ENCODE peak calls at places on chromosomes 5 and 9, in ten cellular contexts. One of them, this sample, is unnamed.
A peak's percentile ranks its signal among the peaks of the same experiment; 100 is the strongest.

GRCh38 chr9:15735083-15735974 is 182.5 kb downstream of the CCDC171 start:
- DNase-seq in foreskin keratinocyte: peak; percentile 89
- DNase-seq in HT1080: peak; percentile 72
- DNase-seq in foreskin melanocyte: no peak
- DNase-seq in T-cell: no peak
- DNase-seq in cardiac fibroblast: peak; percentile 95
- DNase-seq in stimulated activated CD4-positive, alpha-beta T cell treated with anti-CD3 and anti-CD28 coated beads, Interleukin-2, amount 100 ng/mL, for 24 hours: no peak
- DNase-seq in AG09319: peak; percentile 75
- DNase-seq in SIG-M5: no peak
- DNase-seq in activated CD4-positive, alpha-beta T cell treated with anti-CD3 and anti-CD28 coated beads for 48 hours: no peak
- DNase-seq in this sample: no peak

GRCh38 chr5:124789104-124789605 is 42.7 kb upstream of the ZNF608 start:
- DNase-seq in foreskin keratinocyte: no peak
- DNase-seq in HT1080: no peak
- DNase-seq in foreskin melanocyte: no peak
- DNase-seq in T-cell: no peak
- DNase-seq in cardiac fibroblast: peak; percentile 11
- DNase-seq in stimulated activated CD4-positive, alpha-beta T cell treated with anti-CD3 and anti-CD28 coated beads, Interleukin-2, amount 100 ng/mL, for 24 hours: no peak
- DNase-seq in AG09319: no peak
- DNase-seq in SIG-M5: no peak
- DNase-seq in activated CD4-positive, alpha-beta T cell treated with anti-CD3 and anti-CD28 coated beads for 48 hours: no peak
- DNase-seq in this sample: no peak

GRCh38 chr5:61881821-61882220 is 424.2 kb upstream of the KIF2A start:
- DNase-seq in foreskin keratinocyte: peak; percentile 53
- DNase-seq in HT1080: peak; percentile 77
- DNase-seq in foreskin melanocyte: no peak
- DNase-seq in T-cell: no peak
- DNase-seq in cardiac fibroblast: no peak
- DNase-seq in stimulated activated CD4-positive, alpha-beta T cell treated with anti-CD3 and anti-CD28 coated beads, Interleukin-2, amount 100 ng/mL, for 24 hours: no peak
- DNase-seq in AG09319: no peak
- DNase-seq in SIG-M5: no peak
- DNase-seq in activated CD4-positive, alpha-beta T cell treated with anti-CD3 and anti-CD28 coated beads for 48 hours: no peak
- DNase-seq in this sample: no peak

GRCh38 chr9:98860871-98861293 is 53.4 kb downstream of the GALNT12 start:
- DNase-seq in foreskin keratinocyte: no peak
- DNase-seq in HT1080: peak; percentile 72
- DNase-seq in foreskin melanocyte: peak; percentile 77
- DNase-seq in T-cell: no peak
- DNase-seq in cardiac fibroblast: peak; percentile 91
- DNase-seq in stimulated activated CD4-positive, alpha-beta T cell treated with anti-CD3 and anti-CD28 coated beads, Interleukin-2, amount 100 ng/mL, for 24 hours: no peak
- DNase-seq in AG09319: peak; percentile 96
- DNase-seq in SIG-M5: no peak
- DNase-seq in activated CD4-positive, alpha-beta T cell treated with anti-CD3 and anti-CD28 coated beads for 48 hours: no peak
- DNase-seq in this sample: no peak

GRCh38 chr9:100028201-100028784 is 70.5 kb downstream of the ERP44 start:
- DNase-seq in foreskin keratinocyte: peak; percentile 39
- DNase-seq in HT1080: peak; percentile 62
- DNase-seq in foreskin melanocyte: peak; percentile 66
- DNase-seq in T-cell: peak; percentile 57
- DNase-seq in cardiac fibroblast: peak; percentile 85
- DNase-seq in stimulated activated CD4-positive, alpha-beta T cell treated with anti-CD3 and anti-CD28 coated beads, Interleukin-2, amount 100 ng/mL, for 24 hours: peak; percentile 73
- DNase-seq in AG09319: peak; percentile 43
- DNase-seq in SIG-M5: no peak
- DNase-seq in activated CD4-positive, alpha-beta T cell treated with anti-CD3 and anti-CD28 coated beads for 48 hours: peak; percentile 78
- DNase-seq in this sample: peak; percentile 77

GRCh38 chr5:128015978-128016377 is 67.6 kb upstream of the SLC12A2 start:
- DNase-seq in foreskin keratinocyte: no peak
- DNase-seq in HT1080: no peak
- DNase-seq in foreskin melanocyte: no peak
- DNase-seq in T-cell: no peak
- DNase-seq in cardiac fibroblast: no peak
- DNase-seq in stimulated activated CD4-positive, alpha-beta T cell treated with anti-CD3 and anti-CD28 coated beads, Interleukin-2, amount 100 ng/mL, for 24 hours: no peak
- DNase-seq in AG09319: no peak
- DNase-seq in SIG-M5: no peak
- DNase-seq in activated CD4-positive, alpha-beta T cell treated with anti-CD3 and anti-CD28 coated beads for 48 hours: no peak
- DNase-seq in this sample: no peak

GRCh38 chr5:82335807-82336206 is 57.7 kb upstream of the RPS23 start:
- DNase-seq in foreskin keratinocyte: no peak
- DNase-seq in HT1080: peak; percentile 67
- DNase-seq in foreskin melanocyte: no peak
- DNase-seq in T-cell: no peak
- DNase-seq in cardiac fibroblast: peak; percentile 52
- DNase-seq in stimulated activated CD4-positive, alpha-beta T cell treated with anti-CD3 and anti-CD28 coated beads, Interleukin-2, amount 100 ng/mL, for 24 hours: no peak
- DNase-seq in AG09319: no peak
- DNase-seq in SIG-M5: no peak
- DNase-seq in activated CD4-positive, alpha-beta T cell treated with anti-CD3 and anti-CD28 coated beads for 48 hours: no peak
- DNase-seq in this sample: no peak

GRCh38 chr9:124251188-124251587 is 6.6 kb upstream of the NEK6 start:
- DNase-seq in foreskin keratinocyte: no peak
- DNase-seq in HT1080: no peak
- DNase-seq in foreskin melanocyte: no peak
- DNase-seq in T-cell: no peak
- DNase-seq in cardiac fibroblast: no peak
- DNase-seq in stimulated activated CD4-positive, alpha-beta T cell treated with anti-CD3 and anti-CD28 coated beads, Interleukin-2, amount 100 ng/mL, for 24 hours: no peak
- DNase-seq in AG09319: no peak
- DNase-seq in SIG-M5: no peak
- DNase-seq in activated CD4-positive, alpha-beta T cell treated with anti-CD3 and anti-CD28 coated beads for 48 hours: no peak
- DNase-seq in this sample: no peak

GRCh38 chr9:28868224-28868623 is 1294.9 kb upstream of the C9orf72 start:
- DNase-seq in foreskin keratinocyte: no peak
- DNase-seq in HT1080: no peak
- DNase-seq in foreskin melanocyte: no peak
- DNase-seq in T-cell: no peak
- DNase-seq in cardiac fibroblast: no peak
- DNase-seq in stimulated activated CD4-positive, alpha-beta T cell treated with anti-CD3 and anti-CD28 coated beads, Interleukin-2, amount 100 ng/mL, for 24 hours: no peak
- DNase-seq in AG09319: no peak
- DNase-seq in SIG-M5: no peak
- DNase-seq in activated CD4-positive, alpha-beta T cell treated with anti-CD3 and anti-CD28 coated beads for 48 hours: no peak
- DNase-seq in this sample: no peak

GRCh38 chr9:77616191-77616590 is 31.9 kb downstream of the GNA14 start:
- DNase-seq in foreskin keratinocyte: peak; percentile 28
- DNase-seq in HT1080: peak; percentile 22
- DNase-seq in foreskin melanocyte: no peak
- DNase-seq in T-cell: no peak
- DNase-seq in cardiac fibroblast: no peak
- DNase-seq in stimulated activated CD4-positive, alpha-beta T cell treated with anti-CD3 and anti-CD28 coated beads, Interleukin-2, amount 100 ng/mL, for 24 hours: no peak
- DNase-seq in AG09319: no peak
- DNase-seq in SIG-M5: no peak
- DNase-seq in activated CD4-positive, alpha-beta T cell treated with anti-CD3 and anti-CD28 coated beads for 48 hours: no peak
- DNase-seq in this sample: no peak

GRCh38 chr9:87405677-87406544 is 91.8 kb upstream of the DAPK1 start:
- DNase-seq in foreskin keratinocyte: no peak
- DNase-seq in HT1080: no peak
- DNase-seq in foreskin melanocyte: no peak
- DNase-seq in T-cell: no peak
- DNase-seq in cardiac fibroblast: no peak
- DNase-seq in stimulated activated CD4-positive, alpha-beta T cell treated with anti-CD3 and anti-CD28 coated beads, Interleukin-2, amount 100 ng/mL, for 24 hours: no peak
- DNase-seq in AG09319: no peak
- DNase-seq in SIG-M5: no peak
- DNase-seq in activated CD4-positive, alpha-beta T cell treated with anti-CD3 and anti-CD28 coated beads for 48 hours: no peak
- DNase-seq in this sample: no peak

GRCh38 chr5:77180167-77181081 is 30.1 kb upstream of the PDE8B start:
- DNase-seq in foreskin keratinocyte: no peak
- DNase-seq in HT1080: no peak
- DNase-seq in foreskin melanocyte: no peak
- DNase-seq in T-cell: no peak
- DNase-seq in cardiac fibroblast: no peak
- DNase-seq in stimulated activated CD4-positive, alpha-beta T cell treated with anti-CD3 and anti-CD28 coated beads, Interleukin-2, amount 100 ng/mL, for 24 hours: peak; percentile 26
- DNase-seq in AG09319: no peak
- DNase-seq in SIG-M5: no peak
- DNase-seq in activated CD4-positive, alpha-beta T cell treated with anti-CD3 and anti-CD28 coated beads for 48 hours: peak; percentile 35
- DNase-seq in this sample: no peak

GRCh38 chr9:69931340-69931739 is 110.7 kb downstream of the CFAP95 start:
- DNase-seq in foreskin keratinocyte: no peak
- DNase-seq in HT1080: no peak
- DNase-seq in foreskin melanocyte: no peak
- DNase-seq in T-cell: no peak
- DNase-seq in cardiac fibroblast: peak; percentile 39
- DNase-seq in stimulated activated CD4-positive, alpha-beta T cell treated with anti-CD3 and anti-CD28 coated beads, Interleukin-2, amount 100 ng/mL, for 24 hours: no peak
- DNase-seq in AG09319: no peak
- DNase-seq in SIG-M5: no peak
- DNase-seq in activated CD4-positive, alpha-beta T cell treated with anti-CD3 and anti-CD28 coated beads for 48 hours: no peak
- DNase-seq in this sample: no peak

GRCh38 chr9:27292646-27293045 is 4.3 kb downstream of the EQTN start:
- DNase-seq in foreskin keratinocyte: no peak
- DNase-seq in HT1080: no peak
- DNase-seq in foreskin melanocyte: no peak
- DNase-seq in T-cell: no peak
- DNase-seq in cardiac fibroblast: no peak
- DNase-seq in stimulated activated CD4-positive, alpha-beta T cell treated with anti-CD3 and anti-CD28 coated beads, Interleukin-2, amount 100 ng/mL, for 24 hours: no peak
- DNase-seq in AG09319: peak; percentile 51
- DNase-seq in SIG-M5: no peak
- DNase-seq in activated CD4-positive, alpha-beta T cell treated with anti-CD3 and anti-CD28 coated beads for 48 hours: no peak
- DNase-seq in this sample: no peak

GRCh38 chr5:39405489-39405888 is 19.3 kb downstream of the DAB2 start:
- DNase-seq in foreskin keratinocyte: no peak
- DNase-seq in HT1080: no peak
- DNase-seq in foreskin melanocyte: no peak
- DNase-seq in T-cell: no peak
- DNase-seq in cardiac fibroblast: no peak
- DNase-seq in stimulated activated CD4-positive, alpha-beta T cell treated with anti-CD3 and anti-CD28 coated beads, Interleukin-2, amount 100 ng/mL, for 24 hours: no peak
- DNase-seq in AG09319: no peak
- DNase-seq in SIG-M5: no peak
- DNase-seq in activated CD4-positive, alpha-beta T cell treated with anti-CD3 and anti-CD28 coated beads for 48 hours: no peak
- DNase-seq in this sample: no peak

GRCh38 chr5:25849270-25849669 is 1189.1 kb downstream of the CDH9 start:
- DNase-seq in foreskin keratinocyte: peak; percentile 5
- DNase-seq in HT1080: no peak
- DNase-seq in foreskin melanocyte: no peak
- DNase-seq in T-cell: no peak
- DNase-seq in cardiac fibroblast: no peak
- DNase-seq in stimulated activated CD4-positive, alpha-beta T cell treated with anti-CD3 and anti-CD28 coated beads, Interleukin-2, amount 100 ng/mL, for 24 hours: no peak
- DNase-seq in AG09319: no peak
- DNase-seq in SIG-M5: no peak
- DNase-seq in activated CD4-positive, alpha-beta T cell treated with anti-CD3 and anti-CD28 coated beads for 48 hours: no peak
- DNase-seq in this sample: no peak

GRCh38 chr9:126304207-126304945 is 22.3 kb upstream of the MVB12B start:
- DNase-seq in foreskin keratinocyte: no peak
- DNase-seq in HT1080: no peak
- DNase-seq in foreskin melanocyte: no peak
- DNase-seq in T-cell: no peak
- DNase-seq in cardiac fibroblast: no peak
- DNase-seq in stimulated activated CD4-positive, alpha-beta T cell treated with anti-CD3 and anti-CD28 coated beads, Interleukin-2, amount 100 ng/mL, for 24 hours: no peak
- DNase-seq in AG09319: no peak
- DNase-seq in SIG-M5: no peak
- DNase-seq in activated CD4-positive, alpha-beta T cell treated with anti-CD3 and anti-CD28 coated beads for 48 hours: no peak
- DNase-seq in this sample: no peak

GRCh38 chr9:135076143-135076875 is 11.2 kb upstream of the OLFM1 start:
- DNase-seq in foreskin keratinocyte: no peak
- DNase-seq in HT1080: no peak
- DNase-seq in foreskin melanocyte: no peak
- DNase-seq in T-cell: no peak
- DNase-seq in cardiac fibroblast: no peak
- DNase-seq in stimulated activated CD4-positive, alpha-beta T cell treated with anti-CD3 and anti-CD28 coated beads, Interleukin-2, amount 100 ng/mL, for 24 hours: no peak
- DNase-seq in AG09319: no peak
- DNase-seq in SIG-M5: no peak
- DNase-seq in activated CD4-positive, alpha-beta T cell treated with anti-CD3 and anti-CD28 coated beads for 48 hours: no peak
- DNase-seq in this sample: no peak

GRCh38 chr9:107648153-107648716 is 158.7 kb upstream of the KLF4 start:
- DNase-seq in foreskin keratinocyte: no peak
- DNase-seq in HT1080: no peak
- DNase-seq in foreskin melanocyte: no peak
- DNase-seq in T-cell: no peak
- DNase-seq in cardiac fibroblast: no peak
- DNase-seq in stimulated activated CD4-positive, alpha-beta T cell treated with anti-CD3 and anti-CD28 coated beads, Interleukin-2, amount 100 ng/mL, for 24 hours: no peak
- DNase-seq in AG09319: no peak
- DNase-seq in SIG-M5: no peak
- DNase-seq in activated CD4-positive, alpha-beta T cell treated with anti-CD3 and anti-CD28 coated beads for 48 hours: no peak
- DNase-seq in this sample: no peak

GRCh38 chr5:10467281-10468198 is 25.9 kb downstream of the ROPN1L start:
- DNase-seq in foreskin keratinocyte: peak; percentile 33
- DNase-seq in HT1080: peak; percentile 88
- DNase-seq in foreskin melanocyte: no peak
- DNase-seq in T-cell: no peak
- DNase-seq in cardiac fibroblast: peak; percentile 59
- DNase-seq in stimulated activated CD4-positive, alpha-beta T cell treated with anti-CD3 and anti-CD28 coated beads, Interleukin-2, amount 100 ng/mL, for 24 hours: no peak
- DNase-seq in AG09319: peak; percentile 24
- DNase-seq in SIG-M5: no peak
- DNase-seq in activated CD4-positive, alpha-beta T cell treated with anti-CD3 and anti-CD28 coated beads for 48 hours: no peak
- DNase-seq in this sample: no peak

GRCh38 chr9:73701415-73702057 is 549.9 kb downstream of the ANXA1 start:
- DNase-seq in foreskin keratinocyte: no peak
- DNase-seq in HT1080: peak; percentile 24
- DNase-seq in foreskin melanocyte: no peak
- DNase-seq in T-cell: no peak
- DNase-seq in cardiac fibroblast: no peak
- DNase-seq in stimulated activated CD4-positive, alpha-beta T cell treated with anti-CD3 and anti-CD28 coated beads, Interleukin-2, amount 100 ng/mL, for 24 hours: no peak
- DNase-seq in AG09319: no peak
- DNase-seq in SIG-M5: no peak
- DNase-seq in activated CD4-positive, alpha-beta T cell treated with anti-CD3 and anti-CD28 coated beads for 48 hours: no peak
- DNase-seq in this sample: no peak